ENCODE peak calls at places on chromosomes 7 and 10, in six cellular contexts. Y, F, D, K, M and S are unnamed samples.

GRCh38 chr10:113616244-113617074 is 47.4 kb downstream of the NRAP start:
- DNase-seq in Y (peak; percentile 28), F (no peak), D (no peak), K (peak; percentile 15), M (no peak), S (no peak)

GRCh38 chr7:47386273-47386820 is 195.6 kb downstream of the TNS3 start:
- DNase-seq in Y (no peak), F (no peak), D (no peak), K (no peak), M (no peak), S (no peak)

GRCh38 chr7:17132726-17133125 is 165.7 kb upstream of the AHR start:
- DNase-seq in Y (no peak), F (peak; percentile 24), D (no peak), K (no peak), M (peak; percentile 39), S (no peak)

GRCh38 chr7:18461785-18462467 is 33.6 kb upstream of the HDAC9 start:
- DNase-seq in Y (no peak), F (no peak), D (no peak), K (no peak), M (no peak), S (no peak)

GRCh38 chr10:45001382-45002148 is 842 bp downstream of the ZNF22 start:
- DNase-seq in Y (peak; percentile 68), F (peak; percentile 79), D (peak; percentile 78), K (no peak), M (peak; percentile 75), S (peak; percentile 75)

GRCh38 chr10:60281331-60281730 is 108.3 kb downstream of the ANK3 start:
- DNase-seq in Y (no peak), F (no peak), D (peak; percentile 17), K (no peak), M (peak; percentile 70), S (no peak)

GRCh38 chr7:18756378-18757050 is 261.0 kb downstream of the HDAC9 start:
- DNase-seq in Y (no peak), F (peak; percentile 8), D (no peak), K (no peak), M (no peak), S (no peak)

GRCh38 chr7:32093415-32094408 is 23.5 kb upstream of the PDE1C start:
- DNase-seq in Y (no peak), F (no peak), D (peak; percentile 89), K (no peak), M (peak; percentile 93), S (no peak)

GRCh38 chr7:83271212-83272099 is 108.8 kb upstream of the PCLO start:
- DNase-seq in Y (peak; percentile 42), F (no peak), D (peak; percentile 22), K (no peak), M (peak; percentile 73), S (peak; percentile 53)

GRCh38 chr7:104943502-104944343 is 70.3 kb upstream of the KMT2E start:
- DNase-seq in Y (peak; percentile 73), F (peak; percentile 48), D (peak; percentile 68), K (peak; percentile 85), M (no peak), S (peak; percentile 95)

GRCh38 chr7:123811056-123811455 is 33.9 kb upstream of the HYAL4 start:
- DNase-seq in Y (no peak), F (no peak), D (peak; percentile 85), K (no peak), M (peak; percentile 39), S (no peak)

GRCh38 chr7:84219310-84219709 is 24.7 kb upstream of the SEMA3A start:
- DNase-seq in Y (no peak), F (peak; percentile 54), D (no peak), K (no peak), M (no peak), S (no peak)

GRCh38 chr10:36494386-36494785 is 631.0 kb upstream of the ANKRD30A start:
- DNase-seq in Y (peak; percentile 33), F (no peak), D (peak; percentile 88), K (no peak), M (peak; percentile 73), S (no peak)

GRCh38 chr7:97174308-97174707 is 56.8 kb downstream of the SDHAF3 start:
- DNase-seq in Y (no peak), F (no peak), D (no peak), K (no peak), M (peak; percentile 4), S (no peak)

GRCh38 chr7:120942861-120943260 is 7.7 kb upstream of the ING3 start:
- DNase-seq in Y (no peak), F (no peak), D (no peak), K (no peak), M (no peak), S (no peak)

GRCh38 chr10:29007370-29007747 is 281.5 kb upstream of the LYZL1 start:
- DNase-seq in Y (no peak), F (no peak), D (no peak), K (no peak), M (no peak), S (no peak)

DNA sequence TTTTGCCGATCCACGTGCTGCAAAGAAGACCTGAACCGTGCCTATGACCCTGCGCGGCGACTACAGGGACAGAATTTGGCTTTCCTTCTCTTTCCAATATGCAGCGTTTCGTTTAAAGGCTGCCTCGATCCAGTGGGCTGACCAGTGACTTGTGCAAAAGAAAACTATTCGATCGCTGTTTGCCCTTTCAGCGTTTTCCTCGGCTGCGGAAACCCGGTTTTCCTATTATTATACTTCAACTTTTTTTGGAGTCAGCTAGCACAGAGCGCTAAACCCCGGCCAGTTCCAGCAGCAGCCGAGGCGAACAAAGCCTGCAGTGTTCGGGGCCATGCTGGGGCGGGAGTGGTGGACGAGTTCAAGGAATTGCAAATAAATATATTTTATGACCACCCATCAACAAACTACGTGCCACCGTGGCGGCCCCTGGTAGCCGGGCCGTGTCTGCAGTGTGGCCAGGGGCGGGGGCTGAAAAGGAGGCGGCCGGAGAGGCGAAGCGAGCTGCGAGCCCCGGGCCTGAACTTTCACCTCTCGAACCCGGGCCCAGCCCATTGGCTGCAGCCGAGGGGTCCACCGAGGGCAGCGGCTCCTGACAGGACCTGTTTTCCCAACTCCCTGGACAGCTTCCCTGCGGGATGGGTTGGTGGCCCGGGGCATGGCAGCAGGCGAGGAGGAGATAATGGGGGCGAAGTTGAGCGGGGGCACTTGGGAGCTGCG is 164.3 kb upstream of the PPP1R3A start:
- DNase-seq in Y (peak; percentile 42), F (no peak), D (no peak), K (no peak), M (peak; percentile 47), S (no peak)
- TF ChIP-seq EZH2 in Y (no peak), F (no peak), D (peak; percentile 94), K (no peak), M (no peak), S (no peak)

GRCh38 chr7:71442492-71443196 is 310.7 kb downstream of the GALNT17 start:
- DNase-seq in Y (no peak), F (no peak), D (no peak), K (no peak), M (no peak), S (peak; percentile 79)

GRCh38 chr7:71439316-71439715 is 307.4 kb downstream of the GALNT17 start:
- DNase-seq in Y (no peak), F (no peak), D (no peak), K (no peak), M (no peak), S (no peak)

GRCh38 chr7:71444130-71444529 is 312.2 kb downstream of the GALNT17 start:
- DNase-seq in Y (no peak), F (no peak), D (no peak), K (no peak), M (no peak), S (no peak)

DNA sequence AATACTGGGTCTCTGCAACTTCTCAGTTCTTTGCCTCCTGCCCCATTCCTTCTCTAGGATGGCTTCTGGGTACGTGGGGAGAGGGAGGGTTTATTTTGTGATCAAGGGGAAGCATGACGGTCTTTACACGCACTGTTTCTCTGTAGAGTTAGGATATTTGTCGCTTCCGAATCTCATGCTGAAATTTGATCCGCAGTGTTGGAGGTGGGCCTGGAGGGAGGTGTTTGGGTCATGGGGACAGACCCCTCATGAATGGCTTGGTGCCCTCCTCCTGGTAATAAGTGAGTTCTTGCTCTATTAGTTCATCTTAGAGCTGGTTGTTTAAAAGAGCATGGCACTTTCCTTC is 311.2 kb downstream of the GALNT17 start:
- DNase-seq in Y (no peak), F (no peak), D (no peak), K (no peak), M (no peak), S (no peak)
- H2AFZ ChIP-seq in Y (no peak overlapping the region), F (no peak overlapping the region), D (no peak overlapping the region), K (no peak overlapping the region), M (no peak overlapping the region), S (peak overlapping the region; percentile 23)

DNA sequence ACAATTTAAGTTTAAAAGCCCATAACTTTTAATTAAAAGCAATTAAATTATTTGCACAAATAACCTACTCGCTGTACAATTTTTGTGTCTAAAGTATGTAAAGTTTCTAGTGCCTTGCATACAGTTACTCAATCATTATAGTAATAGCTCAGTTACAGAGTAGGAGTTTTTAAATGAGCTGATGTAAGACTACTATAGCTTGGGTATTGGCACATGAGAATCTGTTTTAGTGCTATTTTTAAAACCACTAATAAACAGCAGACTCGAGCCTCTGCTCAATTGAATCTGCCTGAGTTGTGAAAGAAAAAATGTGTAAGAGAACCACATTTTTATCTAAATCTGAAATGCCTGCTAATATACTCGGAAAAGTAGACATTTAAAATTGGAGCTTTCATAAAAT is 31.1 kb downstream of the CTNNA3 start:
- DNase-seq in Y (no peak), F (no peak), D (no peak), K (no peak), M (peak; percentile 13), S (peak; percentile 10)
- TF ChIP-seq EZH2 in Y (no peak), F (no peak), D (no peak), K (no peak), M (no peak), S (no peak)

GRCh38 chr7:50805425-50806130 is 22.9 kb upstream of the GRB10 start:
- DNase-seq in Y (no peak), F (no peak), D (peak; percentile 44), K (peak; percentile 4), M (no peak), S (peak; percentile 39)

GRCh38 chr7:50806143-50806542 is 23.4 kb upstream of the GRB10 start:
- DNase-seq in Y (no peak), F (no peak), D (no peak), K (no peak), M (no peak), S (no peak)

GRCh38 chr7:50808282-50808888 is 25.7 kb upstream of the GRB10 start:
- DNase-seq in Y (no peak), F (no peak), D (peak; percentile 69), K (no peak), M (no peak), S (no peak)

GRCh38 chr7:50803359-50804337 is 21.0 kb upstream of the GRB10 start:
- DNase-seq in Y (no peak), F (peak; percentile 80), D (peak; percentile 70), K (no peak), M (no peak), S (no peak)

DNA sequence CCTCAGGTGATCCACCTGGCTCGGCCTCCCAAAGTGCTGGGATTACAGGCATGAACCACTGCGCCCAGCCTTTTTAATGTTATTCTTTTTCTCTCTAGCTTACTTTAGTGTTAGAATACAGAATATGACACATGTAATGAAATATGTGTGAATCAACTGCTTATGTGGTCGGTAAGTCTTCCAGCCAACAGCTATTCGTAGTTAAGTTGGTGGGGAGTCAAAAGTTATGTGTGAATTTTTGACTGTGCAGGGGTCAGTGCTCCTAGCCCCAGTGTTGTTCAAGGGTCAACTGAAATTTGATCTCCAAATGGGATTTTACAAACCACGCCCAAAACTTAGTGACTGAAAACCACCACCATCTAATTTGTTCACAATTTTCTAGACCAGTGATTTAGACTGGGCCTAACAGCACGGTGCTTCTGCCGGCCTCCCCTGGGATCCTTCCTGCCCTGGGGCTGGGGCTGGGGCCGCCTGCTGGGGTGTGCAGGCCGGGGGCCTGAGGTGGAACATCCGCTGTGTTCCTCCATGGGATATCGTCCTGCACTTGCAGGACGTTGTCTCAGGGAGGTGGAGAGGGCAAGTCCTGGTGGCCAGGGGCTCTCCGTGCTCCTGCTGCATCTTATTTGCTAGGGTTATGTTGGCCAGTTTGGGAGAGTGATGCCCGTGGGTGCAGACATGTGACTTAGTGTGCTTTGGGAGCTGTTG is 24.5 kb upstream of the GRB10 start:
- DNase-seq in Y (no peak), F (no peak), D (peak; percentile 40), K (no peak), M (no peak), S (no peak)
- H2AFZ ChIP-seq in Y (no peak overlapping the region), F (no peak overlapping the region), D (no peak overlapping the region), K (no peak overlapping the region), M (no peak overlapping the region), S (no peak overlapping the region)